ENCODE peak calls at places on chromosomes 1 and 21, in four cellular contexts. One of them, this sample, is unnamed.

GRCh38 chr1:39960461-39960958 is 5.6 kb downstream of the MFSD2A start:
- DNase-seq in H1: no peak
- DNase-seq in IMR-90: no peak
- DNase-seq in mesendoderm: no peak
- DNase-seq in this sample: no peak

GRCh38 chr1:27267153-27267552 is 32.7 kb downstream of the WDTC1 start:
- DNase-seq in mesendoderm: no peak
- DNase-seq in IMR-90: no peak
- DNase-seq in H1: no peak
- DNase-seq in this sample: no peak

GRCh38 chr1:19689131-19689757 is 24.6 kb downstream of the HTR6 start:
- DNase-seq in H1: no peak
- DNase-seq in IMR-90: no peak
- DNase-seq in mesendoderm: no peak
- DNase-seq in this sample: no peak

GRCh38 chr1:154157520-154158306 is 2.8 kb upstream of the NUP210L start:
- DNase-seq in mesendoderm: peak
- DNase-seq in H1: no peak
- DNase-seq in IMR-90: peak
- DNase-seq in this sample: no peak

GRCh38 chr1:224387302-224387912 is 30.7 kb downstream of the CNIH4 start:
- DNase-seq in mesendoderm: no peak
- DNase-seq in IMR-90: no peak
- DNase-seq in H1: no peak
- DNase-seq in this sample: no peak

GRCh38 chr1:26126321-26127084 is 14.9 kb downstream of the PDIK1L start:
- DNase-seq in IMR-90: peak
- DNase-seq in mesendoderm: peak
- DNase-seq in H1: no peak
- DNase-seq in this sample: no peak

GRCh38 chr1:41364444-41365319 is 3.4 kb downstream of the FOXO6 start:
- DNase-seq in IMR-90: no peak
- DNase-seq in mesendoderm: no peak
- DNase-seq in H1: no peak
- DNase-seq in this sample: no peak

GRCh38 chr1:177343445-177343844 is 172.7 kb downstream of the BRINP2 start:
- DNase-seq in H1: no peak
- DNase-seq in IMR-90: no peak
- DNase-seq in mesendoderm: no peak
- DNase-seq in this sample: no peak

GRCh38 chr21:39387461-39388037 is 38.7 kb upstream of the HMGN1 start:
- DNase-seq in mesendoderm: peak
- DNase-seq in IMR-90: peak
- DNase-seq in H1: peak
- DNase-seq in this sample: peak

GRCh38 chr1:27992271-27992670 is 32.5 kb downstream of the XKR8 start:
- DNase-seq in mesendoderm: no peak
- DNase-seq in H1: no peak
- DNase-seq in IMR-90: no peak
- DNase-seq in this sample: no peak

GRCh38 chr1:33255347-33256311 is 663 bp upstream of the ZNF362 start:
- DNase-seq in H1: peak
- DNase-seq in IMR-90: peak
- DNase-seq in mesendoderm: peak
- DNase-seq in this sample: peak

GRCh38 chr1:226958300-226958699 is 18.2 kb downstream of the COQ8A start:
- DNase-seq in mesendoderm: no peak
- DNase-seq in IMR-90: no peak
- DNase-seq in H1: no peak
- DNase-seq in this sample: no peak

GRCh38 chr1:8016244-8017241 is 9.6 kb downstream of the ERRFI1 start:
- DNase-seq in H1: no peak
- DNase-seq in mesendoderm: no peak
- DNase-seq in IMR-90: no peak
- DNase-seq in this sample: no peak

GRCh38 chr1:233289676-233290075 is 5.8 kb downstream of the PCNX2 start:
- DNase-seq in H1: peak
- DNase-seq in IMR-90: no peak
- DNase-seq in mesendoderm: no peak
- DNase-seq in this sample: peak

GRCh38 chr1:30599721-30600120 is 123.7 kb downstream of the MATN1 start:
- DNase-seq in H1: no peak
- DNase-seq in IMR-90: no peak
- DNase-seq in mesendoderm: no peak
- DNase-seq in this sample: peak

GRCh38 chr1:54051936-54052469 is 1.0 kb downstream of the TMEM59 start:
- DNase-seq in H1: no peak
- DNase-seq in mesendoderm: peak
- DNase-seq in IMR-90: no peak
- DNase-seq in this sample: no peak

GRCh38 chr1:61083014-61083798 is 845 bp downstream of the NFIA start:
- DNase-seq in H1: no peak
- DNase-seq in mesendoderm: no peak
- DNase-seq in IMR-90: no peak
- DNase-seq in this sample: no peak

GRCh38 chr1:101101362-101101761 is 75.8 kb upstream of the DPH5 start:
- DNase-seq in H1: no peak
- DNase-seq in IMR-90: peak
- DNase-seq in mesendoderm: no peak
- DNase-seq in this sample: no peak

GRCh38 chr21:16983425-16983824 is 529.4 kb upstream of the CXADR start:
- DNase-seq in H1: no peak
- DNase-seq in mesendoderm: no peak
- DNase-seq in IMR-90: no peak
- DNase-seq in this sample: no peak

GRCh38 chr1:181116819-181117390 is 28.4 kb downstream of the IER5 start:
- DNase-seq in mesendoderm: no peak
- DNase-seq in IMR-90: no peak
- DNase-seq in H1: no peak
- DNase-seq in this sample: no peak

GRCh38 chr1:227944066-227944930 is 3.4 kb downstream of the WNT9A start:
- DNase-seq in H1: no peak
- DNase-seq in IMR-90: no peak
- DNase-seq in mesendoderm: no peak
- DNase-seq in this sample: no peak

GRCh38 chr21:38533887-38534286 is 35.6 kb upstream of the ERG start:
- DNase-seq in mesendoderm: no peak
- DNase-seq in H1: no peak
- DNase-seq in IMR-90: no peak
- DNase-seq in this sample: no peak

GRCh38 chr21:38861989-38862683 is 56.4 kb downstream of the ETS2 start:
- DNase-seq in IMR-90: no peak
- DNase-seq in mesendoderm: no peak
- DNase-seq in H1: no peak
- DNase-seq in this sample: no peak

GRCh38 chr1:77889240-77889637 is 815 bp downstream of the NEXN start:
- DNase-seq in mesendoderm: peak
- DNase-seq in H1: no peak
- DNase-seq in IMR-90: peak
- DNase-seq in this sample: no peak

GRCh38 chr1:243465081-243465480 is 209.2 kb downstream of the SDCCAG8 start:
- DNase-seq in H1: no peak
- DNase-seq in mesendoderm: peak
- DNase-seq in IMR-90: no peak
- DNase-seq in this sample: peak

GRCh38 chr1:234638832-234639799 is 29.1 kb upstream of the IRF2BP2 start:
- DNase-seq in IMR-90: peak
- DNase-seq in H1: no peak
- DNase-seq in mesendoderm: no peak
- DNase-seq in this sample: no peak

GRCh38 chr1:66532798-66533783 is 862 bp upstream of the SGIP1 start:
- DNase-seq in H1: no peak
- DNase-seq in IMR-90: peak
- DNase-seq in mesendoderm: peak
- DNase-seq in this sample: peak

GRCh38 chr1:200243042-200243437 is 166.8 kb downstream of the ZNF281 start:
- DNase-seq in H1: no peak
- DNase-seq in IMR-90: peak
- DNase-seq in mesendoderm: no peak
- DNase-seq in this sample: no peak

GRCh38 chr1:215111916-215112315 is 29.4 kb downstream of the KCNK2 start:
- DNase-seq in IMR-90: no peak
- DNase-seq in mesendoderm: no peak
- DNase-seq in H1: no peak
- DNase-seq in this sample: no peak

DNA sequence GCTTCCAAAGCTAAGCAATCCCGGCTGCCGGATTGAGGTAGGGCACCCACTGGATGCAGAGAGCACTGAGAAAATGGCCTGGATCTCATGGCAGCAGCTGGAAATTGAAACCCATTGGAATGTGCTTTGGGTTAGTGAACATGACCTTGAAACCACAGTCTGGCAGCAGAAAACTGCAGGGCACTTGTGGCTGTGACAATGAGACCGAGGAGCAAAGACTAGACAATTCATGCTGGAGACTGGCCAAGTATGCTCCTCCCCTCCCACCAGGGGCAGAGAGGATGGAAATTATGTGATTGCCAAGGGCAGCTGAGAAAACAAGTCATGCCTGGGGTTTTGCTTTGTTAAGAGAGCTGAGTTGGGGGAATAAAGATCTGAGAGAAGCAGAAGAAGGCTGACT is 60.7 kb downstream of the ZNF697 start:
- DNase-seq in IMR-90: no peak
- DNase-seq in mesendoderm: no peak
- DNase-seq in H1: no peak
- DNase-seq in this sample: no peak
- H2BK5ac ChIP-seq in IMR-90: no peak
- H2BK5ac ChIP-seq in mesendoderm: no peak
- H2BK5ac ChIP-seq in H1: no peak
- H2BK5ac ChIP-seq in this sample: no peak

DNA sequence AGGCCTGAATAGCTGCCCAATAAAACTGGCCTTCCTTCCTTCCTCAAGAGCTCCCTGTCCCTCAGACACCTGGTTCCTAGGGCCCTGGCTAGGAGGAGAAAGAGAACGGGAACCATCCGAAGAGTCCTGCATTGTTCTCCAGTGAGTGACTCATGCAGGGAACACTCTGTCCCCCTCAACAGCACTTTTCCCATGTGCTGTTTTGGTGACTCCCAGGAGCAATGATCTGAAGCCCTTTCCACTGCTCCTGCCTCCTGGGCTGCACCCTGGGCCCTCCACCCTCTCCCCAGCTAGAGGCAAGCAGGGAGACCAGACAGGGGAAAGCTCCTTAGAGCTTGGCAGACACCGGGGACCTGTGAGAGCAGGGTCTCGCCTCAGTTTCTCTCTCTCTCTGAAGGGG is 18.9 kb downstream of the TNNT2 start:
- DNase-seq in mesendoderm: peak
- DNase-seq in H1: no peak
- DNase-seq in IMR-90: peak
- DNase-seq in this sample: no peak
- H3K18ac ChIP-seq in mesendoderm: no peak
- H3K18ac ChIP-seq in H1: no peak
- H3K18ac ChIP-seq in IMR-90: no peak
- H3K18ac ChIP-seq in this sample: no peak

GRCh38 chr1:22709891-22710687 is 550 bp upstream of the EPHB2 start:
- DNase-seq in mesendoderm: peak
- DNase-seq in IMR-90: peak
- DNase-seq in H1: no peak
- DNase-seq in this sample: peak
- H3K56ac ChIP-seq in mesendoderm: peak
- H3K56ac ChIP-seq in IMR-90: no peak
- H3K56ac ChIP-seq in H1: no peak
- H3K56ac ChIP-seq in this sample: no peak

DNA sequence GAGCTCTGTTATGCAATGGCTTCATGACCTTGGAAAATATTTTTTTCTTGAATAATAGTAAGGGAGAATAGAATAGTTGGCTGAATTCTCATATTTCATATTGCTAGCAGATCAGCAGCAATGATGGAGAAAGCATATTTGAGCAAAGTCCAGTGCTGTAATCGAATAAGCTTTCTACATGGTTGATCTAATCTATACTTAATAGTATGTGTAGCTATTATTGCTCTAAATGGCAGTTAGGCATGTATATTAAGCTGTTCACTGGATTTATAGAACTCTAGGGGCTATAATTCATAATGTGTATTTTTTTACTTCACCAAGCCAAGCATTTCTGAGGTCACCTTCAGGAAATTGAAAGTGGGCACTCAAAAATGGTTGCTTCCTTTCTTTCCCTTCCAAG is 10.0 kb upstream of the IL19 start:
- DNase-seq in mesendoderm: no peak
- DNase-seq in IMR-90: no peak
- DNase-seq in H1: no peak
- DNase-seq in this sample: no peak
- H2BK5ac ChIP-seq in mesendoderm: no peak
- H2BK5ac ChIP-seq in IMR-90: no peak
- H2BK5ac ChIP-seq in H1: no peak
- H2BK5ac ChIP-seq in this sample: no peak

GRCh38 chr1:204196068-204196795 is at the start of gene KISS1:
- DNase-seq in H1: no peak
- DNase-seq in IMR-90: peak
- DNase-seq in mesendoderm: peak
- DNase-seq in this sample: no peak
- H3K18ac ChIP-seq in H1: no peak
- H3K18ac ChIP-seq in IMR-90: peak
- H3K18ac ChIP-seq in mesendoderm: no peak
- H3K18ac ChIP-seq in this sample: no peak

GRCh38 chr1:156492013-156492590 is 8.5 kb downstream of the MEF2D start:
- DNase-seq in H1: no peak
- DNase-seq in mesendoderm: no peak
- DNase-seq in IMR-90: no peak
- DNase-seq in this sample: no peak
- H3K56ac ChIP-seq in H1: no peak
- H3K56ac ChIP-seq in mesendoderm: no peak
- H3K56ac ChIP-seq in IMR-90: no peak
- H3K56ac ChIP-seq in this sample: no peak

GRCh38 chr21:32302560-32302959 is 3.9 kb downstream of the MRAP start:
- DNase-seq in mesendoderm: no peak
- DNase-seq in H1: no peak
- DNase-seq in IMR-90: no peak
- DNase-seq in this sample: no peak
- H2BK5ac ChIP-seq in mesendoderm: no peak
- H2BK5ac ChIP-seq in H1: no peak
- H2BK5ac ChIP-seq in IMR-90: no peak
- H2BK5ac ChIP-seq in this sample: no peak

DNA sequence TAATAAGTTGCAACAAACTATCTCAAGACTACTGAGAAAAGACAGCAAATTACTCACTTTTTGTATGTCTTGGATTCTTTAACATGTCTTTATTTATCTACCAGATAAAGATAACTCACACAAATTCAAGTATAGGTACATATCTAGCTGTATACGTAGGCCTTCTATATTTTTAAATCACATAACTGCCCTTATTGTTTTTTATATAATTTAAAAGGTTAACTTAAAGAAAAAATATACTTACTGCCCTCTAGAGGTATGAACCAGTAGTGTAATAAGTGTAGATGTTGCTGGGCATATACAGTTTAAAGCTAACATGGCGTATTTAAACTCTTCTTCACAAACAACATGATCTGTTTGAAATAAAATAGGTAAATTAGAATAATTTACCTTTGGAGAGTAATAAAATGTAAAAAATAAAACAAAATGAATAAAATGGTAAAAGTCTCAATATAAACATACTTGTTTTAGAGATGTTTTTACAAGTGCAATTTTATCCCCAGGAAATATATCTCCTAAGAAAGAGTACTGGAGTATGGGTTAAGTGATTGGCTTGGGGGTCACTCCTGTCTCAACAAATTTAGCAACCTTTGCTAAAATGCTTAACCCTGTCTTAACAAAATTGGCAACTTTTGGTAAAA is 235.2 kb downstream of the KCNT2 start:
- DNase-seq in IMR-90: peak
- DNase-seq in mesendoderm: peak
- DNase-seq in H1: no peak
- DNase-seq in this sample: no peak
- H3K18ac ChIP-seq in IMR-90: no peak
- H3K18ac ChIP-seq in mesendoderm: no peak
- H3K18ac ChIP-seq in H1: no peak
- H3K18ac ChIP-seq in this sample: no peak

GRCh38 chr1:81666586-81666985 is 134.1 kb upstream of the ADGRL2 start:
- DNase-seq in mesendoderm: no peak
- DNase-seq in IMR-90: peak
- DNase-seq in H1: no peak
- DNase-seq in this sample: no peak
- H3K56ac ChIP-seq in mesendoderm: no peak
- H3K56ac ChIP-seq in IMR-90: no peak
- H3K56ac ChIP-seq in H1: no peak
- H3K56ac ChIP-seq in this sample: no peak

This sample was measured in H9.